ENCODE peak calls at places on chromosomes 2 and 18, in seven cellular contexts. D is keratinocyte, L is AG10803, J is breast epithelium, K is epithelial cell of esophagus, U is colonic mucosa, E is IMR-90. W is an unnamed sample.

GRCh38 chr2:85852979-85853498 is 35.8 kb downstream of the ST3GAL5 start:
- DNase-seq in D (no peak), L (peak; percentile 55), J (no peak), K (no peak), U (no peak), E (no peak), W (no peak)

GRCh38 chr18:9631814-9632496 is 17.6 kb upstream of the PPP4R1 start:
- DNase-seq in D (no peak), L (peak; percentile 85), J (no peak), K (peak; percentile 80), U (no peak), E (peak; percentile 96), W (peak; percentile 88)

GRCh38 chr2:80054339-80054675 is 250.2 kb downstream of the LRRTM1 start:
- DNase-seq in D (no peak), L (peak; percentile 13), J (no peak), K (peak; percentile 20), U (no peak), E (peak; percentile 26), W (no peak)

GRCh38 chr2:23698733-23699391 is 228.1 kb downstream of the ATAD2B start:
- DNase-seq in D (no peak), L (no peak), J (peak; percentile 33), K (no peak), U (no peak), E (peak; percentile 33), W (peak; percentile 56)

GRCh38 chr2:191401287-191401686 is 156.1 kb downstream of the MYO1B start:
- DNase-seq in D (no peak), L (peak; percentile 93), J (no peak), K (no peak), U (no peak), E (peak; percentile 56), W (peak; percentile 65)

GRCh38 chr2:218879881-218880748 is 537 bp upstream of the WNT10A start:
- DNase-seq in D (no peak), L (no peak), J (no peak), K (no peak), U (peak; percentile 46), E (no peak), W (no peak)

GRCh38 chr2:29606105-29606871 is 315.1 kb downstream of the ALK start:
- DNase-seq in D (peak; percentile 66), L (peak; percentile 87), J (no peak), K (peak; percentile 81), U (no peak), E (peak; percentile 94), W (peak; percentile 91)

GRCh38 chr2:33494155-33494779 is 17.8 kb downstream of the RASGRP3 start:
- DNase-seq in D (no peak), L (no peak), J (no peak), K (peak; percentile 37), U (no peak), E (peak; percentile 59), W (no peak)

GRCh38 chr2:222703866-222704265 is 32.4 kb downstream of the MOGAT1 start:
- DNase-seq in D (no peak), L (no peak), J (no peak), K (no peak), U (no peak), E (peak; percentile 82), W (peak; percentile 25)

GRCh38 chr2:101150306-101151140 is 659 bp downstream of the TBC1D8 start:
- DNase-seq in D (no peak), L (no peak), J (no peak), K (no peak), U (peak; percentile 43), E (no peak), W (no peak)

GRCh38 chr18:62347091-62347506 is 22.0 kb downstream of the TNFRSF11A start:
- DNase-seq in D (no peak), L (no peak), J (no peak), K (no peak), U (no peak), E (no peak), W (no peak)

GRCh38 chr18:2451556-2451955 is 119.7 kb downstream of the METTL4 start:
- DNase-seq in D (no peak), L (no peak), J (no peak), K (no peak), U (no peak), E (no peak), W (no peak)

GRCh38 chr2:238045575-238045974 is 15.2 kb upstream of the SCLY start:
- DNase-seq in D (no peak), L (no peak), J (no peak), K (no peak), U (no peak), E (no peak), W (no peak)

GRCh38 chr2:85754313-85755095 is 713 bp downstream of the ATOH8 start:
- DNase-seq in D (no peak), L (peak; percentile 62), J (no peak), K (peak; percentile 21), U (no peak), E (peak; percentile 39), W (peak; percentile 44)

GRCh38 chr2:186515376-186515775 is 29.3 kb downstream of the ZC3H15 start:
- DNase-seq in D (no peak), L (peak; percentile 13), J (no peak), K (peak; percentile 29), U (no peak), E (no peak), W (no peak)

GRCh38 chr2:68853915-68854314 is 17.3 kb downstream of the BMP10 start:
- DNase-seq in D (no peak), L (no peak), J (no peak), K (no peak), U (no peak), E (no peak), W (no peak)

GRCh38 chr2:240403358-240404104 is 31.9 kb upstream of the GPC1 start:
- DNase-seq in D (no peak), L (no peak), J (no peak), K (no peak), U (no peak), E (no peak), W (no peak)

DNA sequence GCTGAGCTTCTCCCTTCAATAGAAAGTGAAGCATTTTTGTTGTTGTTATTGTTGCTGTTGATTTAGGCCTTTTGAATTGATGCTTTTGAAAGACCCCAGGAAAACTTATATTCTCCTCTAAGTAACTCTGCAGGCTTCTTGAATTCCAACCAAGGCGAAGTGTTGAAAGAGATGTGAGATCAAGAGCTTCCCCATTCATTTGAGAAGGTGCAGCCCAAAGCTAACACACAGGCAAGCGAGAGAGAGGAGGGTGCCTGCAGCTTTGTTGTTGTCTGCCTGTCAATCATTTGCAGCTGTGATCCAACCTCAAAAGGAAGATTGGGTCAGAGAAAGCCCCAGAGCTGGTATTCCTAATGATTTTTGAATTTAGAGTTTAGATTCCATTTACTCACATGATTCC is 963.6 kb upstream of the CNTNAP5 start:
- DNase-seq in D (no peak), L (no peak), J (no peak), K (no peak), U (no peak), E (no peak), W (no peak)
- H3K4me3 ChIP-seq in D (no peak overlapping the region), L (no peak overlapping the region), J (no peak overlapping the region), K (no peak overlapping the region), U (no peak overlapping the region), E (no peak overlapping the region), W (no peak overlapping the region)

GRCh38 chr2:102297891-102298290 is 13.5 kb upstream of the IL1RL1 start:
- DNase-seq in D (no peak), L (no peak), J (no peak), K (no peak), U (no peak), E (no peak), W (peak; percentile 76)
- TF ChIP-seq CTCF in D (no peak), L (no peak), J (no peak), K (no peak), U (no peak), E (no peak), W (no peak)

GRCh38 chr18:73891572-73892421 is 255.8 kb downstream of the FBXO15 start:
- DNase-seq in D (no peak), L (no peak), J (no peak), K (no peak), U (no peak), E (no peak), W (no peak)

GRCh38 chr18:73897517-73897916 is 250.1 kb downstream of the FBXO15 start:
- DNase-seq in D (no peak), L (no peak), J (no peak), K (no peak), U (no peak), E (no peak), W (no peak)

GRCh38 chr18:73896685-73897084 is 250.9 kb downstream of the FBXO15 start:
- DNase-seq in D (no peak), L (no peak), J (no peak), K (no peak), U (no peak), E (no peak), W (no peak)

GRCh38 chr18:73893879-73894278 is 253.8 kb downstream of the FBXO15 start:
- DNase-seq in D (no peak), L (no peak), J (no peak), K (peak; percentile 79), U (no peak), E (no peak), W (no peak)

GRCh38 chr18:73895701-73896100 is 251.9 kb downstream of the FBXO15 start:
- DNase-seq in D (no peak), L (no peak), J (no peak), K (peak; percentile 74), U (no peak), E (no peak), W (no peak)
- H3K4me3 ChIP-seq in D (no peak overlapping the region), L (no peak overlapping the region), J (no peak overlapping the region), K (no peak overlapping the region), U (no peak overlapping the region), E (no peak overlapping the region), W (no peak overlapping the region)

DNA sequence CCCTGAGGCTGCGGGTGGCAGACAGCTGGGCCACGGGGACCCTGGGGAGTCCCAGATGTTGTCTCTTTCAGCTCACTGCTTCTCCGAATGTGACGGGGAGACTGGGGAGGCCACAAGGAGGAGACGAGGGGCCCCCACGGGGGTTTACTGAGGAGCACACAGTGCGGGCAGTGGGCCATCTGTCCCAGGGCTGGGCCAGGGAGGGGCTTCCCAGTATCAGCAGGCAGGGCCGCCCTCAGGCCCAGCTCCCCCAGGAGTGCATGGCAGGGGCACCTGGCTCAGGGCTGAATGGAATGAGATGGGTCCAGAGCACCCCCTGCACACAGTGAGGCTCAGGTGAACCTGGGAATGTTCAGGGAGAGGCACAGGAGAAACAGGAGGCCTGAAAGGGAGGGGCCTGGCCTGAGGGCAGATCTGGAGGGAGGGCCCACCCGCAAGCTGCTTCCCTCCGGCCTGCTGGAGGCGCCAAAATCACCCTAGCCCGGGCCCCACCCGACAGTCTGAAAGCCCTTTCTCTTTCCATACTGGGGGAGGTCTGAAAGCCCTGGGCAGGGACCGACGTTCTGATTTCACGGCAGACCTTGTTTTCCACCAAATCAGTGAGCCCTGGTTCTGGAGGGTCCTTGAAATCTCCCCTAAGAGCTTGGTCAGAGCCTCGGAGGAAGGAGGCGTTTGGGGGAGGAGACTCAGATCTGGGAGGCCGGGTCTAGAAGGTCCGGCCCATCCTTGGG is 35.5 kb upstream of the PTMA start:
- DNase-seq in D (no peak), L (peak; percentile 48), J (no peak), K (no peak), U (peak; percentile 89), E (peak; percentile 32), W (peak; percentile 53)
- TF ChIP-seq CTCF in D (no peak), L (peak; percentile 37), J (no peak), K (no peak), U (peak; percentile 33), E (peak; percentile 36), W (peak; percentile 41)